ENCODE peak calls at places on chromosomes 13 and 19, in six cellular contexts. P is tibial nerve, H is sigmoid colon, R is stomach, G is A549, K is transverse colon. X is an unnamed sample.

GRCh38 chr13:35502456-35502855 is 26.0 kb upstream of the MAB21L1 start:
- DNase-seq in P (no peak), H (no peak), R (no peak), G (no peak), K (no peak), X (no peak)

GRCh38 chr19:16319466-16319865 is 5.2 kb upstream of the KLF2 start:
- DNase-seq in P (no peak), H (no peak), R (no peak), G (no peak), K (no peak), X (no peak)

GRCh38 chr19:41619018-41619571 is 7.8 kb downstream of the CEACAM4 start:
- DNase-seq in P (no peak), H (no peak), R (no peak), G (no peak), K (no peak), X (no peak)

GRCh38 chr13:111020021-111020420 is 95.1 kb upstream of the ARHGEF7 start:
- DNase-seq in P (no peak), H (no peak), R (no peak), G (no peak), K (no peak), X (no peak)

GRCh38 chr19:29283366-29283765 is 70.4 kb upstream of the UQCRFS1 start:
- DNase-seq in P (no peak), H (no peak), R (no peak), G (no peak), K (no peak), X (no peak)

GRCh38 chr19:47694466-47695273 is 18.6 kb upstream of the EHD2 start:
- DNase-seq in P (no peak), H (no peak), R (no peak), G (no peak), K (no peak), X (no peak)

GRCh38 chr13:101514695-101515275 is 62.3 kb downstream of the ITGBL1 start:
- DNase-seq in P (peak), H (no peak), R (no peak), G (peak), K (no peak), X (no peak)

GRCh38 chr19:18321729-18322091 is 1.2 kb downstream of the LSM4 start:
- DNase-seq in P (no peak), H (no peak), R (no peak), G (no peak), K (no peak), X (no peak)

GRCh38 chr13:106277483-106278154 is 257.8 kb downstream of the EFNB2 start:
- DNase-seq in P (no peak), H (no peak), R (no peak), G (no peak), K (no peak), X (no peak)

GRCh38 chr13:113820813-113821651 is 42.8 kb downstream of the GAS6 start:
- DNase-seq in P (peak), H (peak), R (no peak), G (peak), K (peak), X (peak)

GRCh38 chr13:39888865-39889810 is 233.7 kb downstream of the COG6 start:
- DNase-seq in P (no peak), H (no peak), R (no peak), G (no peak), K (no peak), X (peak)

GRCh38 chr19:33175886-33176669 is 18.1 kb upstream of the LRP3 start:
- DNase-seq in P (no peak), H (no peak), R (no peak), G (peak), K (no peak), X (no peak)

GRCh38 chr19:33176670-33177416 is 17.3 kb upstream of the LRP3 start:
- DNase-seq in P (peak), H (peak), R (peak), G (peak), K (peak), X (peak)

GRCh38 chr19:33175156-33175782 is 18.9 kb upstream of the LRP3 start:
- DNase-seq in P (no peak), H (no peak), R (no peak), G (no peak), K (no peak), X (no peak)

GRCh38 chr19:33174186-33174585 is 19.9 kb upstream of the LRP3 start:
- DNase-seq in P (no peak), H (no peak), R (no peak), G (no peak), K (no peak), X (no peak)

DNA sequence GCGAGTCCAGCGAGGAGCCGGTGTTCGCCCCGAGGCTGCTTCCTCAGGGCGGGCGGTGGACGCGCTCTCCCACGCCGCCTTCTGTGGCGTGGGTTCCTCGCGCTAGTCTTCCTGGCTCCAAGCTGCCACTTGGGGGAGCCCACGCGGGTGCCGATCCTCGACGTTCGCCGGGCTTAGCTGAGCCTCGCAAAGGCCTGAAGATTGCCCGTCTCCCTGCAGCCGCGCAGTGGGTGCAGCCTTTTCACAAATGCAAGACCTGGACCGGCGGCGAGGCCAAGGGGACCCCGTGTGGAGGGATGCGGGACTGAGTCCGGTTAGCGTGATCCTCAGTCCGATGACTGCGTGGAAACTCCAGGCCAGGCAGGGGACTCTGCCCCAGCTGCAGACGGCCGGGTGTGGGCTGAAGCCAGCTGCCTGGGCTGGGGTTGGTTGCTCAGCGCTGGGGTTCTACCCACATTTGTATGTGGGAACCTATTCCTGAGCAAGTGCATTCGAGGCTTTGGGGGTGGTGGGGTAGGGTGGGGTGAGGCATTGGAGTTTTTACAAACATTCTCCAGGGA is 16.6 kb upstream of the LRP3 start:
- DNase-seq in P (no peak), H (peak), R (no peak), G (peak), K (no peak), X (no peak)
- TF ChIP-seq EP300 in P (no peak), H (no peak), R (no peak), G (no peak), K (no peak), X (no peak)

DNA sequence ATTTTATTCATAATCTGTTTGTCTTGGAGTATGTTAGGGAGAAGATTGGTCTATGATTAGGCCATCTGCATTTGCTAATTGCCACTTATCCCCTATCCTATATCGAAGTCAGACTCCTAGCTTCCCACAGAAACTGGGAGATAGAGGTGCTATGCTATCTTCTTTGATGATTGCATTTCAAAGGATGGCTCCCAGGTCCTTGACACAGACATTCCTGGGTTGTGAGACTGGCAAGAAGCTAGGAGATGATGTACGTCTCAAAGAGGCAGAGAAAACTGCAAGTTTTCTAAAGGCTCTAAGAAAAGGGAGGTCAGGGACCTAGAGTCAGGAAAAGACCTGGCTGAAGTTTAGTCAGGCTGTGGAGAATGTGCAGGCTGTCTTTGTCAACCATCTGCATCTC is 1251.9 kb downstream of the PCDH17 start:
- DNase-seq in P (no peak), H (no peak), R (no peak), G (no peak), K (no peak), X (no peak)
- H3K27ac ChIP-seq in P (no peak), H (no peak), R (no peak), G (no peak), K (no peak), X (no peak)

DNA sequence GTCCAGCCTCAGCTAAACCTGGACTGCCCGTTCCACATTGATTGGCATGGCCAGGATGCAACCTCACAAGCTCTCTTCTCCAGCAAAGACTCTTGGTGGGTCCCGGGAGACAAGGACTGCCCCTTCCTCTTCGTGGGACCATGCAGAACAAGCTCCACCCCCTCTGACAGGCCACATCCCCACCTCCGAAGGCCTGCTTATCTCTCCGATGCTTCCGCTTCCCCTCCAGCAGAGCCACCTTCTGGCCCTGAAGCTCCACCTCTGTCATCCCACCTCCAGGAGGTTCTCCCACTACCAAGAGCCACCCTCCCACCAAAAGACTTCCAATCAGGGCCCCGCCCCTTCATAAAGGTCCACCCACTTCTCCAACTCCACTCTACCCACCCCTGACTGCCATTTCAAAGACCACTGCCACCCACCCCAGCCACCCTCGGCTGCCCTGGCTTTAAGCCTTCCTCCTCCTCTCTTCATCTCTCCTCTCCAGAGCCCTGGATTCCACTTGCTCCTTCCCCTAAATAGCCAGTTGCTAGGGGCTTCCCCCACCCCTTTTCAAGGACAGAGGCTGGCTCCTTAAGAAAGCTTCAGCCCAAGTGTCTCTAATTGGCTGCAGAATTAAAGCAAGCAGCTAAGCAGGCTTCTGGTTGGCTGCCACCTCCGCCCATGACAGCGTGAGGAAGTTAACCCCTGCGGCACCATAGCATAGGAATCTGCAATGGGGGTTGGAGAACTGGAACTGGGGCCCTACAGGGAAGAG is 9.9 kb downstream of the LRFN1 start:
- DNase-seq in P (no peak), H (no peak), R (no peak), G (no peak), K (no peak), X (no peak)
- TF ChIP-seq EP300 in P (no peak), H (no peak), R (no peak), G (no peak), K (no peak), X (no peak)

GRCh38 chr13:112475889-112476288 is 99.7 kb downstream of the SPACA7 start:
- DNase-seq in P (no peak), H (no peak), R (no peak), G (no peak), K (no peak), X (no peak)

GRCh38 chr13:112474869-112475268 is 98.7 kb downstream of the SPACA7 start:
- DNase-seq in P (no peak), H (no peak), R (no peak), G (no peak), K (no peak), X (no peak)

GRCh38 chr13:112473818-112474217 is 97.7 kb downstream of the SPACA7 start:
- DNase-seq in P (no peak), H (no peak), R (no peak), G (no peak), K (no peak), X (no peak)

GRCh38 chr13:112481458-112481857 is 105.3 kb downstream of the SPACA7 start:
- DNase-seq in P (no peak), H (no peak), R (no peak), G (no peak), K (no peak), X (no peak)

GRCh38 chr13:112477070-112477619 is 101.0 kb downstream of the SPACA7 start:
- DNase-seq in P (no peak), H (no peak), R (no peak), G (no peak), K (no peak), X (no peak)
- H3K27ac ChIP-seq in P (no peak), H (no peak), R (no peak), G (no peak), K (no peak), X (no peak)

DNA sequence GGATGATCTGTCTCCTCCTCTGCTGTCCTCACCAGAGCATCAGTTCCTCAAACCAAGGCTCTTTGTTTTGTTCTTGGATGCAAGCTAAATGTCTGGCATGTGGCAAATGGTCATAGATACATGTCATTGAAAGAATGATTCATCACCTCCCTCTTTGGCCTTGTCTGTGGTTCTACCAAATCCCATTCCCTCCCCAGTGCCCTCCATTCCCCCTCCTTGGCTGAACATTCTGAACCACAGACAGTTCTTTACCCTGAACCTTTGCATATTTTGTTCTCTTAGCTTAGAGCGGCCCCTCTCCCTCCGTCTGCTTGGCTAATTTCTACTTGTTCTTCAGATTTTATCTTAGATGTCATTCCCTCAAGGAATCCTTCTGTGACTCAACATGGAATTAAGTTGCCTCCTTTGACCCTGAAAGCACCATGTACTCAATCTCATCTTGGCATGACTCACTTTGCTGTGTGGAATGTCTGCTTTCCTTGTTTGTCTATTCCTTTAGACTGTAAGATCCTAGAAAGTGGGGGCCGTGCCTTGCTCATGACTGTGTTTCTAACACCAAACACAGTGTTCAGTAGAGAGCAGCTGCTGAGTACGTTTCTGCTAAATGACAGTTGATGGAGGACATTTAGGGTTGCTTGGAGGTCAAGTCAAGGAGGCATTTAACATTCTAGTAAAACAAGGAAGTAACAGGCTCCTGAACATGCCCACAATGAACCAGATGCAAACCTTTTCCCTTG is 8.1 kb downstream of the ALOX5AP start:
- DNase-seq in P (peak), H (no peak), R (peak), G (peak), K (peak), X (no peak)
- TF ChIP-seq EP300 in P (peak), H (no peak), R (peak), G (peak), K (no peak), X (peak)

DNA sequence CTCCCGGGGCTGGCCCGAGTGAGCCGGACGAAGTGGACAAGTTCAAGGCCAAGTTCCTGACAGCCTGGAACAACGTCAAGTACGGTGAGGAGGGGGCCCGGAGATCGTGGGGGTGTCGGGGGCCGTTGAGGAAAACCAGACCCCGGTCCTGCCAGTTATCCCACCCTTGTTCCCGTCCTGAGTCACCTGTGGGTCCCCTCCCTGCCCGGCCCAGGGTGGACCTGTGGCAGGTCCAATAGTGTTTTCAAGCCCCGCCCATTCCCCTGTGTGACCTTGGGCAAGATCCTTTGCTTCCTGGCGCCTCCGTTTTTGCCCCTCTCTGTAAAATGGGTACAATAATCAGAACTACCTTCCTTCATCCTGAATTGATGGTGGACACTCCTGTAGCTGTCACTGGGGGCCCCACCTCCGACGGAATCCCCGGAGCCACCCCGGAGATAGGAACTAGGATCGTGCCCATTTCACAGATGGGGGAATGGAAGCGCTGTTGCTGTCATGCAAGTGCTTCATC is 593 bp downstream of the ATG4D start:
- DNase-seq in P (no peak), H (no peak), R (peak), G (no peak), K (peak), X (no peak)
- H3K27ac ChIP-seq in P (peak), H (peak), R (peak), G (peak), K (peak), X (peak)

GRCh38 chr13:97295279-97296182 is 73.4 kb downstream of the MBNL2 start:
- DNase-seq in P (no peak), H (no peak), R (no peak), G (peak), K (no peak), X (no peak)
- TF ChIP-seq EP300 in P (no peak), H (peak), R (no peak), G (no peak), K (no peak), X (no peak)

GRCh38 chr13:99959538-99960230 is 11.9 kb downstream of the ZIC5 start:
- DNase-seq in P (no peak), H (no peak), R (peak), G (no peak), K (no peak), X (no peak)

GRCh38 chr13:99962242-99962641 is 9.3 kb downstream of the ZIC5 start:
- DNase-seq in P (no peak), H (no peak), R (no peak), G (no peak), K (no peak), X (no peak)

GRCh38 chr13:99960663-99961440 is 10.7 kb downstream of the ZIC5 start:
- DNase-seq in P (no peak), H (no peak), R (peak), G (no peak), K (no peak), X (no peak)

GRCh38 chr13:99963832-99964339 is 7.7 kb downstream of the ZIC5 start:
- DNase-seq in P (no peak), H (no peak), R (no peak), G (no peak), K (no peak), X (no peak)

GRCh38 chr13:99961634-99962033 is 9.9 kb downstream of the ZIC5 start:
- DNase-seq in P (no peak), H (no peak), R (peak), G (no peak), K (no peak), X (no peak)
- H3K27ac ChIP-seq in P (no peak), H (no peak), R (no peak), G (no peak), K (no peak), X (no peak)